ENCODE peak calls at places on chromosomes 6 and 20, in ten cellular contexts. One of them, this sample, is unnamed.

GRCh38 chr6:53300656-53301551 is 47.8 kb downstream of the ELOVL5 start:
- DNase-seq in mammary epithelial cell: peak; percentile 23
- DNase-seq in heart left ventricle: peak; percentile 48
- DNase-seq in ovary: no peak
- DNase-seq in fibroblast of lung: peak; percentile 82
- DNase-seq in lung: peak; percentile 38
- DNase-seq in lower lobe of right lung: peak; percentile 51
- DNase-seq in HCT116: no peak
- DNase-seq in adrenal gland: peak; percentile 82
- DNase-seq in right lobe of liver: peak; percentile 29
- DNase-seq in this sample: no peak

GRCh38 chr6:107668826-107669474 is 155.2 kb downstream of the SCML4 start:
- DNase-seq in mammary epithelial cell: no peak
- DNase-seq in heart left ventricle: no peak
- DNase-seq in ovary: no peak
- DNase-seq in fibroblast of lung: no peak
- DNase-seq in lung: no peak
- DNase-seq in lower lobe of right lung: no peak
- DNase-seq in HCT116: no peak
- DNase-seq in adrenal gland: no peak
- DNase-seq in right lobe of liver: no peak
- DNase-seq in this sample: no peak

GRCh38 chr6:50591135-50591534 is 122.2 kb upstream of the TFAP2D start:
- DNase-seq in mammary epithelial cell: no peak
- DNase-seq in heart left ventricle: no peak
- DNase-seq in ovary: no peak
- DNase-seq in fibroblast of lung: no peak
- DNase-seq in lung: no peak
- DNase-seq in lower lobe of right lung: no peak
- DNase-seq in HCT116: no peak
- DNase-seq in adrenal gland: no peak
- DNase-seq in right lobe of liver: no peak
- DNase-seq in this sample: no peak

GRCh38 chr20:53524589-53525311 is 68.9 kb downstream of the ZNF217 start:
- DNase-seq in mammary epithelial cell: no peak
- DNase-seq in heart left ventricle: no peak
- DNase-seq in ovary: no peak
- DNase-seq in fibroblast of lung: no peak
- DNase-seq in lung: no peak
- DNase-seq in lower lobe of right lung: no peak
- DNase-seq in HCT116: no peak
- DNase-seq in adrenal gland: no peak
- DNase-seq in right lobe of liver: no peak
- DNase-seq in this sample: no peak

GRCh38 chr6:86357877-86358276 is 579.5 kb upstream of the HTR1E start:
- DNase-seq in mammary epithelial cell: no peak
- DNase-seq in heart left ventricle: no peak
- DNase-seq in ovary: no peak
- DNase-seq in fibroblast of lung: no peak
- DNase-seq in lung: no peak
- DNase-seq in lower lobe of right lung: no peak
- DNase-seq in HCT116: no peak
- DNase-seq in adrenal gland: no peak
- DNase-seq in right lobe of liver: no peak
- DNase-seq in this sample: no peak

GRCh38 chr6:4910060-4910746 is 93.6 kb downstream of the RPP40 start:
- DNase-seq in mammary epithelial cell: no peak
- DNase-seq in heart left ventricle: no peak
- DNase-seq in ovary: no peak
- DNase-seq in fibroblast of lung: peak; percentile 41
- DNase-seq in lung: peak; percentile 39
- DNase-seq in lower lobe of right lung: no peak
- DNase-seq in HCT116: no peak
- DNase-seq in adrenal gland: no peak
- DNase-seq in right lobe of liver: no peak
- DNase-seq in this sample: peak; percentile 36

GRCh38 chr6:159880412-159880811 is 10.4 kb upstream of the MAS1 start:
- DNase-seq in mammary epithelial cell: no peak
- DNase-seq in heart left ventricle: no peak
- DNase-seq in ovary: no peak
- DNase-seq in fibroblast of lung: no peak
- DNase-seq in lung: peak; percentile 35
- DNase-seq in lower lobe of right lung: no peak
- DNase-seq in HCT116: no peak
- DNase-seq in adrenal gland: no peak
- DNase-seq in right lobe of liver: no peak
- DNase-seq in this sample: no peak

GRCh38 chr6:158439255-158439654 is 120.6 kb upstream of the TMEM181 start:
- DNase-seq in mammary epithelial cell: no peak
- DNase-seq in heart left ventricle: no peak
- DNase-seq in ovary: no peak
- DNase-seq in fibroblast of lung: no peak
- DNase-seq in lung: no peak
- DNase-seq in lower lobe of right lung: no peak
- DNase-seq in HCT116: no peak
- DNase-seq in adrenal gland: no peak
- DNase-seq in right lobe of liver: no peak
- DNase-seq in this sample: no peak

GRCh38 chr20:5811746-5812145 is 61.5 kb downstream of the SHLD1 start:
- DNase-seq in mammary epithelial cell: no peak
- DNase-seq in heart left ventricle: no peak
- DNase-seq in ovary: no peak
- DNase-seq in fibroblast of lung: no peak
- DNase-seq in lung: no peak
- DNase-seq in lower lobe of right lung: no peak
- DNase-seq in HCT116: no peak
- DNase-seq in adrenal gland: no peak
- DNase-seq in right lobe of liver: no peak
- DNase-seq in this sample: no peak

GRCh38 chr20:5807431-5807830 is 57.2 kb downstream of the SHLD1 start:
- DNase-seq in mammary epithelial cell: no peak
- DNase-seq in heart left ventricle: no peak
- DNase-seq in ovary: no peak
- DNase-seq in fibroblast of lung: no peak
- DNase-seq in lung: no peak
- DNase-seq in lower lobe of right lung: no peak
- DNase-seq in HCT116: no peak
- DNase-seq in adrenal gland: no peak
- DNase-seq in right lobe of liver: no peak
- DNase-seq in this sample: no peak

GRCh38 chr20:5808901-5809300 is 58.7 kb downstream of the SHLD1 start:
- DNase-seq in mammary epithelial cell: no peak
- DNase-seq in heart left ventricle: no peak
- DNase-seq in ovary: no peak
- DNase-seq in fibroblast of lung: no peak
- DNase-seq in lung: no peak
- DNase-seq in lower lobe of right lung: no peak
- DNase-seq in HCT116: no peak
- DNase-seq in adrenal gland: no peak
- DNase-seq in right lobe of liver: no peak
- DNase-seq in this sample: no peak

GRCh38 chr20:5806457-5807263 is 56.5 kb downstream of the SHLD1 start:
- DNase-seq in mammary epithelial cell: no peak
- DNase-seq in heart left ventricle: no peak
- DNase-seq in ovary: no peak
- DNase-seq in fibroblast of lung: no peak
- DNase-seq in lung: no peak
- DNase-seq in lower lobe of right lung: no peak
- DNase-seq in HCT116: no peak
- DNase-seq in adrenal gland: no peak
- DNase-seq in right lobe of liver: no peak
- DNase-seq in this sample: no peak

GRCh38 chr20:5809495-5809894 is 59.3 kb downstream of the SHLD1 start:
- DNase-seq in mammary epithelial cell: no peak
- DNase-seq in heart left ventricle: no peak
- DNase-seq in ovary: no peak
- DNase-seq in fibroblast of lung: no peak
- DNase-seq in lung: no peak
- DNase-seq in lower lobe of right lung: no peak
- DNase-seq in HCT116: no peak
- DNase-seq in adrenal gland: no peak
- DNase-seq in right lobe of liver: no peak
- DNase-seq in this sample: no peak
- H3K4me1 ChIP-seq in mammary epithelial cell: no peaks in the 10 kb centered on the region
- H3K4me1 ChIP-seq in heart left ventricle: peaks cover 6% of the 10 kb centered on the region
- H3K4me1 ChIP-seq in ovary: peaks cover 1% of the 10 kb centered on the region
- H3K4me1 ChIP-seq in fibroblast of lung: peaks cover 3% of the 10 kb centered on the region
- H3K4me1 ChIP-seq in lung: peaks cover 5% of the 10 kb centered on the region
- H3K4me1 ChIP-seq in lower lobe of right lung: peaks cover 9% of the 10 kb centered on the region
- H3K4me1 ChIP-seq in HCT116: peaks cover 5% of the 10 kb centered on the region
- H3K4me1 ChIP-seq in adrenal gland: peaks cover 2% of the 10 kb centered on the region
- H3K4me1 ChIP-seq in right lobe of liver: no peaks in the 10 kb centered on the region
- H3K4me1 ChIP-seq in this sample: peaks cover 7% of the 10 kb centered on the region

DNA sequence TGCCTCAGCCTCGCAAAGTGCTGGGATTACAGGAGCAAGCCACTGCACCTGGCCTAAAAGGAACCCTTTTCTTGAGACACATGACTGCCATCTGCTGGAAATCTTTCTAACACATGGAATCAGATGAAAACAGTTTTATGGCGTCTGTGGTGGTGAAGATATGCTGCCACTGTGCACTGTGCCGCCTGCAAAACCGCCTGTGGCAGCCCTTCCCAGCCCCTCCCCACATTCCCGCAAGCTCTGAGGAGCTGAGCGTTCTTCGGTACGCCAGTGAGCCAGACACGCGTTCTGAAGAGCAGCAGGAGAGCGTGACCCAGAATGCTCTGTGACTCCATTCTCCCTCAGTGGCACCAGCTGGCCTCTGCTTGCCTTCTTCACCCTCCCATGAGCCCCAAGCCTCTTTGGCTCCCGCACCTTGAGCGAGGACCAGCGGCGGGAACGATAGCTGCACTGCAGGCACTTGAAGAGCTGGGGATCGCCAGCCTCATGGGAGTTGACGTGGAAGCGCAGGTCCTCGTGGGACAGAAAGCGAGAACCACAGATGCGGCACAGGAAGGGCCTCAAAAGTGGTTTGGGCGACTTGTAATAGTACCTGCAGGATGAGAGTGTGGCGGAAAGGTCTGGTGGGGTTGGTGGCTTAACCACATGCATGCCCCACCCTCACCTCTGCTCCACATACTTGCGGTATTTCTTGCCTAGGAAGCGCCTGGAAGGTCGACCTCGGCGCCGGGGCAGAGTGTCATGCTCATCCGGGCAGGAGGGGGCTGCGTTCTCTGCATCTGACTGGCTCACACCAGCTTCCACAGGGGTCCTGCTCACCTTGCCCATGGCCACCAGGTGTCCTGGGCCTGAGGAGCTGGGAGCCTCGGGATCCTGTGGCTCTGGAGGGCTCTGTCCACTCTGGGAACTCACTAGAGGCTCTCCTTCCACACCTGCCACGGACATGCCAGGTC is 8.7 kb downstream of the ZNF335 start:
- DNase-seq in mammary epithelial cell: no peak
- DNase-seq in heart left ventricle: no peak
- DNase-seq in ovary: peak; percentile 42
- DNase-seq in fibroblast of lung: peak; percentile 24
- DNase-seq in lung: no peak
- DNase-seq in lower lobe of right lung: peak; percentile 41
- DNase-seq in HCT116: no peak
- DNase-seq in adrenal gland: peak; percentile 16
- DNase-seq in right lobe of liver: no peak
- DNase-seq in this sample: no peak
- TF ChIP-seq CTCF in mammary epithelial cell: peak; percentile 45
- TF ChIP-seq CTCF in heart left ventricle: peak; percentile 27
- TF ChIP-seq CTCF in ovary: peak; percentile 13
- TF ChIP-seq CTCF in fibroblast of lung: peak; percentile 19
- TF ChIP-seq CTCF in lung: no peak
- TF ChIP-seq CTCF in lower lobe of right lung: peak; percentile 30
- TF ChIP-seq CTCF in HCT116: peak; percentile 19
- TF ChIP-seq CTCF in adrenal gland: peak; percentile 58
- TF ChIP-seq CTCF in right lobe of liver: peak; percentile 35
- TF ChIP-seq CTCF in this sample: no peak

DNA sequence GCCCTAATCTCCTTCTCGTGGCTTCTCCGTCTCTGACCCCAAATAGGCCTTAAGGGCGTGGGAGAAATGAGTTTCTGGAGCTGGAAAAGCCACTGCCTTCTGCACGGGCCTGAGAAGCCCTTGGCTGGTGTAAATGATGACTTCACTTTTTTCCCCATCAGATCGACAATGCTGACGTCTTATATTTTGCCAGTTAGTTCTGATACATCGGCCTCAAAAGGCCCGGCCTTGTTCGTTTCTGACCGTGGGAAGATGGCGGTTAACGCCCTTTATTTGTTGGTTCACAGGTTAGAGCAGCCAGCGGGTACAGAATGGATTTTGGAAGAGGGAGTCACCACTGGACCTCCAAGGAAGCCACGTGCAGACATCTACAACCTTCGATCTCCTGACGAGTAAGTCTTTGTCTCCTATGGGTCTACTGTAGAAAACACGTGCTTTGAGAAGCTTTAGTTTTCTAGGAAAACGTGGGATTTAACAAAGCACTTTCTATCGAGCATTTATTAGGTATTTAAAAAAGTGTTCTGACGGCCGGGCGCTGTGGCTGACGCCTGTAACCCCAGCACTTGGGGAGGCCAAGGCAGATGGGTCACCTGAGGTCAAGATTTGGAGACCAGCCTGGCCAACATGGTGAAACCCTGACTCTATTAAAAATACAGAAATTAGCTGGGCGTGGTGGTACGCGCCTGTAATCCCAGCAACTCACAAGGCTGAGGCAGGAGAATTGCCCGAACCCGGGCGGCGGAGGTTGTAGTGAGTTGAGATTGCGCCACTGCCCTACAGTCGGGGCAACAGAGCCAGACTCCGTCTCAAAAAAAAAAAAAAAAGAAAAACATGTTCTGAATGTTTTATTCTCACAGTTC is 1.2 kb upstream of the ZNFX1 start:
- DNase-seq in mammary epithelial cell: no peak
- DNase-seq in heart left ventricle: no peak
- DNase-seq in ovary: peak; percentile 47
- DNase-seq in fibroblast of lung: no peak
- DNase-seq in lung: peak; percentile 34
- DNase-seq in lower lobe of right lung: peak; percentile 54
- DNase-seq in HCT116: no peak
- DNase-seq in adrenal gland: no peak
- DNase-seq in right lobe of liver: no peak
- DNase-seq in this sample: peak; percentile 56
- H3K4me1 ChIP-seq in mammary epithelial cell: peaks cover 59% of the 10 kb centered on the region
- H3K4me1 ChIP-seq in heart left ventricle: peaks cover 49% of the 10 kb centered on the region
- H3K4me1 ChIP-seq in ovary: peaks cover 15% of the 10 kb centered on the region
- H3K4me1 ChIP-seq in fibroblast of lung: peaks cover 3% of the 10 kb centered on the region
- H3K4me1 ChIP-seq in lung: peaks cover 9% of the 10 kb centered on the region
- H3K4me1 ChIP-seq in lower lobe of right lung: peaks cover 68% of the 10 kb centered on the region
- H3K4me1 ChIP-seq in HCT116: peaks cover 61% of the 10 kb centered on the region
- H3K4me1 ChIP-seq in adrenal gland: peaks cover 29% of the 10 kb centered on the region
- H3K4me1 ChIP-seq in right lobe of liver: no peaks in the 10 kb centered on the region
- H3K4me1 ChIP-seq in this sample: peaks cover 25% of the 10 kb centered on the region

DNA sequence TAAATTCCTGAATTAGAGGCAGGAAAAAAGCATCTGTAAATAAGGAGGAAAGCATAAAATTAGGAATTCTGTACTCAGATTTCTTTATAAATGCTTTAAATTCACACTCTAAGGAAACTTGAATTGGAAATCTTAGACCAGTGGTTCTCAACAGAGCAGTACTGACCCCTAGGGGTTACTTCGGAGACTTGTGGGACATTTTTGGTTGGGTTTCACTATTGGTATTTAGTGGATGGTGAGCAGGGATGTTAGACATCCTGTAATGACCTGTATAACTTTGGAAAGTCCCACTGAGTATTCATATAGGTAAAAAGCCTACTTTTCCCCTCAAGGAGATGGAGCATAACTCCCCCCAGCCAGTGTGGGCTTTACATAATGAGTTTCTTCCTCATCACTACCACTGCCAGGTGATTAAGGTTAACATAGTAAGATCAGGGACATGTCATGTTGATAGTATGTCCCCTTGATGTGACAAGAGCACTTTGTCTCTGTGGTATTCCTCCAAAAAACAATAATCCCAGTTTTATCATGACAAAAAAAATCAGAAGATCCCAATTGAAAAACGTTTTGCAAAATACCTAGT is 31.0 kb downstream of the GLO1 start:
- DNase-seq in mammary epithelial cell: peak; percentile 56
- DNase-seq in heart left ventricle: no peak
- DNase-seq in ovary: no peak
- DNase-seq in fibroblast of lung: peak; percentile 43
- DNase-seq in lung: peak; percentile 33
- DNase-seq in lower lobe of right lung: no peak
- DNase-seq in HCT116: peak; percentile 28
- DNase-seq in adrenal gland: peak; percentile 28
- DNase-seq in right lobe of liver: no peak
- DNase-seq in this sample: no peak
- TF ChIP-seq CTCF in mammary epithelial cell: peak; percentile 88
- TF ChIP-seq CTCF in heart left ventricle: peak; percentile 71
- TF ChIP-seq CTCF in ovary: no peak
- TF ChIP-seq CTCF in fibroblast of lung: peak; percentile 81
- TF ChIP-seq CTCF in lung: peak; percentile 60
- TF ChIP-seq CTCF in lower lobe of right lung: peak; percentile 75
- TF ChIP-seq CTCF in HCT116: peak; percentile 77
- TF ChIP-seq CTCF in adrenal gland: peak; percentile 56
- TF ChIP-seq CTCF in right lobe of liver: peak; percentile 74
- TF ChIP-seq CTCF in this sample: peak; percentile 66